ENCODE peak calls at places on chromosomes 4 and X, in nine cellular contexts. E is stimulated activated CD4-positive, alpha-beta T cell treated with anti-CD3 and anti-CD28 coated beads, Interleukin-12 subunit alpha, Interleukin-12 subunit beta, amount 100 ng/mL, for 48 hours; R is fibroblast of lung; I is mucosa of gallbladder; H is astrocyte of the spinal cord; M is choroid plexus epithelial cell; D is IMR-90; C is GDM1; X is fibroblast of pulmonary artery. K is an unnamed sample.

GRCh38 chr4:2341261-2341841 is 77.1 kb downstream of the ZFYVE28 start:
- DNase-seq in M (no peak), C (no peak), H (no peak), E (no peak), X (no peak), D (no peak), R (no peak), I (peak; percentile 10), K (no peak)

GRCh38 chrX:31397119-31397518 is 325.3 kb upstream of the FTHL17 start:
- DNase-seq in M (no peak), E (no peak), X (peak; percentile 5), H (peak; percentile 14), C (no peak), I (no peak), D (peak; percentile 83), R (peak; percentile 74), K (no peak)

GRCh38 chrX:7028246-7028645 is 119.3 kb upstream of the STS start:
- DNase-seq in I (no peak), H (no peak), X (no peak), M (no peak), E (no peak), D (peak; percentile 35), C (no peak), R (no peak), K (no peak)

GRCh38 chr4:130203571-130203970 is 1107.6 kb downstream of the C4orf33 start:
- DNase-seq in I (no peak), C (no peak), X (no peak), D (no peak), E (no peak), R (no peak), M (no peak), H (no peak), K (no peak)

GRCh38 chrX:80578518-80579105 is 158.4 kb downstream of the TENT5D start:
- DNase-seq in I (no peak), E (no peak), R (peak; percentile 1), C (peak; percentile 3), X (peak; percentile 37), D (peak; percentile 6), H (peak; percentile 3), M (peak; percentile 28), K (no peak)

GRCh38 chr4:155889946-155890345 is 13.6 kb upstream of the TDO2 start:
- DNase-seq in I (no peak), C (no peak), H (no peak), D (no peak), M (peak; percentile 5), R (no peak), X (no peak), E (no peak), K (no peak)

GRCh38 chr4:186780291-186781031 is 56.8 kb upstream of the FAT1 start:
- DNase-seq in I (no peak), H (no peak), C (no peak), R (no peak), E (no peak), M (no peak), D (peak; percentile 10), X (no peak), K (no peak)

GRCh38 chr4:122500852-122501501 is 44.5 kb upstream of the IL2 start:
- DNase-seq in D (no peak), H (peak; percentile 58), M (peak; percentile 65), I (no peak), C (no peak), E (no peak), R (peak; percentile 66), X (peak; percentile 83), K (no peak)

GRCh38 chr4:129254126-129254525 is 158.2 kb downstream of the C4orf33 start:
- DNase-seq in H (peak; percentile 67), E (no peak), M (peak; percentile 34), R (peak; percentile 20), C (no peak), I (no peak), D (no peak), X (no peak), K (no peak)

GRCh38 chr4:118968006-118968405 is 79.4 kb downstream of the SYNPO2 start:
- DNase-seq in C (peak; percentile 79), X (peak; percentile 92), D (peak; percentile 87), I (peak; percentile 72), M (peak; percentile 98), E (no peak), H (peak; percentile 96), R (peak; percentile 93), K (peak; percentile 84)

GRCh38 chr4:113574636-113575103 is 186.9 kb downstream of the CAMK2D start:
- DNase-seq in E (no peak), D (peak; percentile 80), I (no peak), R (peak; percentile 72), H (peak; percentile 74), X (peak; percentile 85), M (peak; percentile 90), C (no peak), K (no peak)

GRCh38 chr4:139171878-139172691 is 4.9 kb downstream of the ELF2 start:
- DNase-seq in R (peak; percentile 60), C (no peak), E (no peak), H (peak; percentile 39), M (peak; percentile 72), I (no peak), D (peak; percentile 55), X (peak; percentile 60), K (no peak)

GRCh38 chr4:108839333-108839732 is 76.5 kb upstream of the ETNPPL start:
- DNase-seq in I (no peak), C (no peak), R (no peak), D (no peak), X (no peak), E (no peak), M (no peak), H (no peak), K (no peak)

GRCh38 chr4:52244773-52245360 is 193.8 kb downstream of the SPATA18 start:
- DNase-seq in E (no peak), C (no peak), I (no peak), H (no peak), M (no peak), D (no peak), X (no peak), R (no peak), K (no peak)

GRCh38 chr4:185534850-185535761 is at the start of gene PDLIM3:
- DNase-seq in E (no peak), X (peak; percentile 75), M (no peak), C (no peak), I (peak; percentile 33), H (peak; percentile 34), D (peak; percentile 30), R (peak; percentile 60), K (peak; percentile 57)

GRCh38 chr4:21363701-21364100 is 584.9 kb downstream of the KCNIP4 start:
- DNase-seq in R (no peak), X (no peak), I (no peak), H (no peak), M (no peak), D (no peak), E (no peak), C (no peak), K (no peak)

GRCh38 chr4:7890635-7891393 is 48.8 kb downstream of the AFAP1 start:
- DNase-seq in I (no peak), E (no peak), X (peak; percentile 61), C (no peak), M (peak; percentile 71), D (peak; percentile 92), R (peak; percentile 97), H (peak; percentile 89), K (no peak)

GRCh38 chr4:74030285-74030684 is 8.2 kb downstream of the CXCL3 start:
- DNase-seq in M (no peak), R (no peak), D (no peak), E (no peak), H (no peak), I (no peak), X (no peak), C (no peak), K (no peak)

GRCh38 chr4:7539659-7540058 is 104.9 kb upstream of the PSAPL1 start:
- DNase-seq in X (no peak), M (peak; percentile 7), C (peak; percentile 82), H (no peak), D (no peak), E (peak; percentile 11), R (peak; percentile 7), I (no peak), K (no peak)

GRCh38 chr4:185582651-185583400 is 47.5 kb upstream of the PDLIM3 start:
- DNase-seq in M (peak; percentile 14), H (no peak), E (no peak), R (no peak), X (no peak), D (no peak), C (no peak), I (no peak), K (no peak)

GRCh38 chr4:8058031-8058479 is 100.6 kb downstream of the ABLIM2 start:
- DNase-seq in R (no peak), D (no peak), H (no peak), C (no peak), I (no peak), E (no peak), M (no peak), X (no peak), K (no peak)

GRCh38 chr4:113683143-113683542 is 78.4 kb downstream of the CAMK2D start:
- DNase-seq in D (no peak), H (no peak), C (no peak), X (no peak), E (peak; percentile 58), I (no peak), R (no peak), M (no peak), K (no peak)

GRCh38 chrX:124346877-124347241 is 496 bp downstream of the SH2D1A start:
- DNase-seq in X (no peak), D (no peak), C (no peak), R (no peak), H (no peak), M (no peak), I (no peak), E (no peak), K (no peak)

GRCh38 chr4:54998991-54999390 is 126.4 kb downstream of the KDR start:
- DNase-seq in M (peak; percentile 87), C (no peak), X (peak; percentile 87), R (peak; percentile 12), E (no peak), D (peak; percentile 4), I (no peak), H (peak; percentile 64), K (no peak)

GRCh38 chr4:55468724-55469123 is 73.0 kb downstream of the TMEM165 start:
- DNase-seq in E (no peak), D (peak; percentile 88), I (no peak), H (peak; percentile 76), M (peak; percentile 83), X (peak; percentile 59), R (peak; percentile 85), C (no peak), K (no peak)

GRCh38 chr4:104930298-104930697 is 216.4 kb upstream of the TET2 start:
- DNase-seq in R (no peak), X (no peak), E (no peak), I (no peak), D (no peak), H (no peak), C (no peak), M (no peak), K (no peak)

GRCh38 chr4:103786014-103786413 is 66.2 kb upstream of the TACR3 start:
- DNase-seq in I (no peak), C (peak; percentile 30), H (peak; percentile 3), E (no peak), M (peak; percentile 20), X (peak; percentile 62), R (peak; percentile 7), D (no peak), K (no peak)

GRCh38 chr4:150784305-150784704 is 202.4 kb downstream of the MAB21L2 start:
- DNase-seq in H (no peak), X (no peak), R (no peak), D (no peak), C (no peak), E (no peak), M (no peak), I (no peak), K (no peak)

GRCh38 chr4:145380123-145380522 is 101.5 kb upstream of the SMAD1 start:
- DNase-seq in E (no peak), D (no peak), H (no peak), X (no peak), I (no peak), R (no peak), M (no peak), C (no peak), K (no peak)

GRCh38 chrX:131764224-131764623 is 220.3 kb downstream of the OR13H1 start:
- DNase-seq in M (no peak), I (no peak), R (no peak), H (no peak), X (no peak), D (no peak), E (no peak), C (no peak), K (no peak)

GRCh38 chrX:41452972-41453371 is 5.8 kb downstream of the NYX start:
- DNase-seq in X (peak; percentile 36), D (peak; percentile 45), M (peak; percentile 82), C (no peak), E (no peak), R (peak; percentile 81), H (peak; percentile 80), I (no peak), K (no peak)